ENCODE peak calls at places on chromosomes 16 and 17, in seven cellular contexts. M is central memory CD4-positive, alpha-beta T cell; Y is NCI-H2029; L is T47D; I is Calu3; D is activated T-helper 1 cell treated with anti-CD3 and anti-CD28 coated beads, Interleukin-2, amount 50 U/mL, for 16 hours; F is GM13976. S is an unnamed sample.

GRCh38 chr17:75842963-75843576 is 1.1 kb downstream of the UNC13D start:
- DNase-seq in D (no peak), L (no peak), I (no peak), M (no peak), Y (no peak), F (no peak), S (peak)

GRCh38 chr17:45438931-45439610 is 6.4 kb upstream of the ARHGAP27 start:
- DNase-seq in F (no peak), M (no peak), I (peak), Y (no peak), D (no peak), L (peak), S (no peak)

GRCh38 chr17:13024526-13025263 is 6.9 kb upstream of the ELAC2 start:
- DNase-seq in D (peak), F (peak), M (peak), L (peak), I (peak), Y (peak), S (peak)

GRCh38 chr17:32609085-32609484 is 122.3 kb downstream of the CDK5R1 start:
- DNase-seq in L (peak), M (peak), D (peak), F (peak), I (peak), Y (peak), S (peak)

GRCh38 chr17:62876664-62877411 is 68.7 kb upstream of the MARCHF10 start:
- DNase-seq in L (peak), Y (no peak), M (no peak), I (no peak), D (no peak), F (no peak), S (no peak)

GRCh38 chr16:90046971-90047713 is 27.9 kb upstream of the DBNDD1 start:
- DNase-seq in I (peak), L (peak), F (peak), Y (no peak), M (no peak), D (no peak), S (no peak)

GRCh38 chr17:65514082-65514481 is 47.4 kb downstream of the AXIN2 start:
- DNase-seq in F (no peak), I (no peak), D (no peak), L (no peak), M (no peak), Y (no peak), S (no peak)

GRCh38 chr17:12431188-12431587 is 234.5 kb upstream of the MYOCD start:
- DNase-seq in L (no peak), M (no peak), I (no peak), F (peak), D (no peak), Y (no peak), S (no peak)

GRCh38 chr16:81237282-81237681 is 1.2 kb upstream of the BCO1 start:
- DNase-seq in L (no peak), F (no peak), Y (peak), I (no peak), D (no peak), M (no peak), S (no peak)

GRCh38 chr17:71809537-71809936 is 311.3 kb upstream of the SOX9 start:
- DNase-seq in M (no peak), Y (no peak), L (no peak), D (no peak), I (no peak), F (no peak), S (no peak)

GRCh38 chr16:87447323-87447722 is 45.5 kb downstream of the ZCCHC14 start:
- DNase-seq in I (no peak), L (no peak), D (no peak), M (no peak), Y (no peak), F (no peak), S (no peak)

GRCh38 chr16:5649762-5650445 is 552.3 kb upstream of the EEF2KMT start:
- DNase-seq in L (no peak), Y (peak), F (no peak), M (no peak), I (no peak), D (no peak), S (no peak)

GRCh38 chr17:76005263-76006149 is 4.9 kb downstream of the CDK3 start:
- DNase-seq in M (peak), D (peak), F (peak), Y (peak), L (peak), I (peak), S (peak)

S was measured in naive thymus-derived CD4-positive, alpha-beta T cell.